ENCODE peak calls at places on chromosomes 7 and 10, in six cellular contexts. One of them, this sample, is unnamed.

GRCh38 chr10:50316695-50317648 is 65.7 kb upstream of the ASAH2 start:
- DNase-seq in tibial nerve: no peak
- DNase-seq in uterus: no peak
- DNase-seq in lower lobe of right lung: no peak
- DNase-seq in brain microvascular endothelial cell: no peak
- DNase-seq in body of pancreas: no peak
- DNase-seq in this sample: no peak

GRCh38 chr7:37645276-37646040 is 38.1 kb upstream of the GPR141 start:
- DNase-seq in tibial nerve: no peak
- DNase-seq in uterus: no peak
- DNase-seq in lower lobe of right lung: no peak
- DNase-seq in brain microvascular endothelial cell: no peak
- DNase-seq in body of pancreas: no peak
- DNase-seq in this sample: no peak

GRCh38 chr7:123824754-123825067 is 20.3 kb upstream of the HYAL4 start:
- DNase-seq in tibial nerve: no peak
- DNase-seq in uterus: no peak
- DNase-seq in lower lobe of right lung: no peak
- DNase-seq in brain microvascular endothelial cell: no peak
- DNase-seq in body of pancreas: peak
- DNase-seq in this sample: no peak

GRCh38 chr10:43026039-43026973 is 50.6 kb upstream of the RET start:
- DNase-seq in tibial nerve: no peak
- DNase-seq in uterus: no peak
- DNase-seq in lower lobe of right lung: no peak
- DNase-seq in brain microvascular endothelial cell: no peak
- DNase-seq in body of pancreas: no peak
- DNase-seq in this sample: no peak

GRCh38 chr7:44368455-44368854 is 43.1 kb upstream of the CAMK2B start:
- DNase-seq in tibial nerve: no peak
- DNase-seq in uterus: no peak
- DNase-seq in lower lobe of right lung: no peak
- DNase-seq in brain microvascular endothelial cell: no peak
- DNase-seq in body of pancreas: no peak
- DNase-seq in this sample: no peak

GRCh38 chr10:129035052-129035805 is 431.8 kb upstream of the MGMT start:
- DNase-seq in tibial nerve: no peak
- DNase-seq in uterus: no peak
- DNase-seq in lower lobe of right lung: no peak
- DNase-seq in brain microvascular endothelial cell: no peak
- DNase-seq in body of pancreas: no peak
- DNase-seq in this sample: peak

GRCh38 chr7:37112210-37112609 is 336.5 kb downstream of the ELMO1 start:
- DNase-seq in tibial nerve: no peak
- DNase-seq in uterus: no peak
- DNase-seq in lower lobe of right lung: no peak
- DNase-seq in brain microvascular endothelial cell: no peak
- DNase-seq in body of pancreas: no peak
- DNase-seq in this sample: no peak

GRCh38 chr7:86991844-86992243 is 67.6 kb downstream of the ELAPOR2 start:
- DNase-seq in tibial nerve: no peak
- DNase-seq in uterus: no peak
- DNase-seq in lower lobe of right lung: no peak
- DNase-seq in brain microvascular endothelial cell: no peak
- DNase-seq in body of pancreas: no peak
- DNase-seq in this sample: peak

GRCh38 chr7:1944619-1945210 is 274.6 kb downstream of the ELFN1 start:
- DNase-seq in tibial nerve: no peak
- DNase-seq in uterus: no peak
- DNase-seq in lower lobe of right lung: peak
- DNase-seq in brain microvascular endothelial cell: no peak
- DNase-seq in body of pancreas: no peak
- DNase-seq in this sample: no peak

GRCh38 chr10:62724465-62724864 is 80.1 kb upstream of the ADO start:
- DNase-seq in tibial nerve: no peak
- DNase-seq in uterus: no peak
- DNase-seq in lower lobe of right lung: no peak
- DNase-seq in brain microvascular endothelial cell: no peak
- DNase-seq in body of pancreas: no peak
- DNase-seq in this sample: no peak

DNA sequence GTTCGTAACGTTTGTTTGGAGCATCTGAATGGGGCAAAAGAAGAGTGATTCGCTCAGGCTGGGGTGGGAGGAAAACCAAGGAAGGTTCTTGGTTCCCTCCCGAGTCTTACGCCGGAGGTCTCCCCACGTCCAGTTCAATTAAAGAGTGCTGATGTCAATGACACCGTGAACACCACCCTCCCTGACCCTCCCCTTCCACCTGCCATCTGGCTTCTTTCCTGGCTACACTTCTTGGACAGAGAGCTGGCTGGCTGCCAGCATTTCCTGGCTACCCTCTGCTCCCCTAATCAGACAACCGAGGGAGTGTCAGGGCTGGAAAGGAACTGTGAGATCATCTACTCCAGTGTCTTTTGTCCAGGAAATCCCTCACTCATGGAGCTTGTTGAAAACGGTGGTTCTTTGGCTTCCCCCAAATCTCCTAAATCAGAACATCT is 24.1 kb upstream of the FFAR4 start:
- DNase-seq in tibial nerve: no peak
- DNase-seq in uterus: no peak
- DNase-seq in lower lobe of right lung: no peak
- DNase-seq in brain microvascular endothelial cell: no peak
- DNase-seq in body of pancreas: peak
- DNase-seq in this sample: peak
- TF ChIP-seq CTCF in tibial nerve: no peak
- TF ChIP-seq CTCF in uterus: no peak
- TF ChIP-seq CTCF in lower lobe of right lung: no peak
- TF ChIP-seq CTCF in brain microvascular endothelial cell: no peak
- TF ChIP-seq CTCF in body of pancreas: no peak
- TF ChIP-seq CTCF in this sample: no peak

GRCh38 chr7:106042196-106042611 is 69.9 kb downstream of the SYPL1 start:
- DNase-seq in tibial nerve: no peak
- DNase-seq in uterus: no peak
- DNase-seq in lower lobe of right lung: no peak
- DNase-seq in brain microvascular endothelial cell: no peak
- DNase-seq in body of pancreas: no peak
- DNase-seq in this sample: no peak
- H3K4me3 ChIP-seq in tibial nerve: no peak
- H3K4me3 ChIP-seq in uterus: no peak
- H3K4me3 ChIP-seq in lower lobe of right lung: no peak
- H3K4me3 ChIP-seq in brain microvascular endothelial cell: no peak
- H3K4me3 ChIP-seq in body of pancreas: no peak
- H3K4me3 ChIP-seq in this sample: no peak

DNA sequence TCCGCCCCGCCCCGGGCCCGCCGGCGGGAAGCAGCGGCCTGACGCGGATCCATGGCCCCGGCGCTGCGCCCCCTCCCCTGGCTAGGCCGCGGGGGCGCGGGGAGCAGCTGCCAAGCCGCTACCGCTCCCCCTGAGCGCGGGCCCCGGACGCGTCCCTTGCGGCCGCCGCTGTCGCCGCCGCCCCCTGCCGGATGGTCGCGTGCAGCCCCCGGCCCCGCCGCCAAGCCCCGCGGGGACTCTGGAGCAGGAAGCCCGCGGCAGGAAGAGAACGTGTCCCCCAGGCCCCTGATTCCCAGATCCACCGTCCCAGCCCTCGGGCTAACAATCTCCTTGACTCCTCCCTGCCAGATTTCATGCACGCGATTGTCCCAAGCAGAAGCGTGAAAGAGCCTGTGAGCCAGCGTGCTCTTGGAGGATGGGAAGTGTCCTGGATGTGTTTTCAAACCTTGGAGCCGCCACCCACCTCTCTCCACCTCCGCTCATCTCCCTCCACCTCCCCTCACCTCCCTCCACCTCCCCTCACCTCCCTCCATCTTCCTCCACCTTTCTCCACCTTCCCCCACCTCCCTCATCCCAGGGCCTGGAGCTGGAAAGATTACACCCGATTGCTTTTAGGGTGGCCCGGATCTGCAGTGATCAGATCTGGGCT is 419 bp upstream of the PRTFDC1 start:
- DNase-seq in tibial nerve: no peak
- DNase-seq in uterus: peak
- DNase-seq in lower lobe of right lung: peak
- DNase-seq in brain microvascular endothelial cell: peak
- DNase-seq in body of pancreas: peak
- DNase-seq in this sample: peak
- TF ChIP-seq CTCF in tibial nerve: peak
- TF ChIP-seq CTCF in uterus: peak
- TF ChIP-seq CTCF in lower lobe of right lung: peak
- TF ChIP-seq CTCF in brain microvascular endothelial cell: no peak
- TF ChIP-seq CTCF in body of pancreas: peak
- TF ChIP-seq CTCF in this sample: no peak

GRCh38 chr7:117269417-117269816 is 53.4 kb downstream of the WNT2 start:
- DNase-seq in tibial nerve: no peak
- DNase-seq in uterus: no peak
- DNase-seq in lower lobe of right lung: no peak
- DNase-seq in brain microvascular endothelial cell: peak
- DNase-seq in body of pancreas: no peak
- DNase-seq in this sample: peak
- H3K4me3 ChIP-seq in tibial nerve: no peak
- H3K4me3 ChIP-seq in uterus: no peak
- H3K4me3 ChIP-seq in lower lobe of right lung: no peak
- H3K4me3 ChIP-seq in brain microvascular endothelial cell: no peak
- H3K4me3 ChIP-seq in body of pancreas: no peak
- H3K4me3 ChIP-seq in this sample: no peak

GRCh38 chr10:55668326-55668922 is 692.6 kb downstream of the ZWINT start:
- DNase-seq in tibial nerve: no peak
- DNase-seq in uterus: no peak
- DNase-seq in lower lobe of right lung: no peak
- DNase-seq in brain microvascular endothelial cell: no peak
- DNase-seq in body of pancreas: no peak
- DNase-seq in this sample: no peak
- TF ChIP-seq CTCF in tibial nerve: no peak
- TF ChIP-seq CTCF in uterus: no peak
- TF ChIP-seq CTCF in lower lobe of right lung: no peak
- TF ChIP-seq CTCF in brain microvascular endothelial cell: peak
- TF ChIP-seq CTCF in body of pancreas: no peak
- TF ChIP-seq CTCF in this sample: no peak

DNA sequence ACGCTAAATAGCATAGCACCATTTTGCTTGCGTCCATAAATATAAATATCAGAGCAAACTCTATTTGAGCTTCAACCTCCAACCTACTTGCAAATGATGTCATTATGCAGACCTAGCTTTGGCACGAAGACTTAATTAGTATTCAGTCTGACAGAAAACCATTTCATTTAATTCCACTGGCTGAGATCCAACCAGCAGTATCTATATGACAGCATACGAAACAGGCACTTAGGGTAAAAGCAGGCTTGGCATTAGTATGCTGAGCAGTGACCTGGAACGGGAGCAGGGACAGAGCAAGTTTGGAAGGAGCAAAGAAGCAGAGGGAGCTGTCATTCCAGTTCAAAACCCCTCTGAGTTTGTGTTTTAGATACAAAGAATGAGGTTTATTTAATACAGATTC is 312.5 kb upstream of the CHRM2 start:
- DNase-seq in tibial nerve: no peak
- DNase-seq in uterus: no peak
- DNase-seq in lower lobe of right lung: no peak
- DNase-seq in brain microvascular endothelial cell: no peak
- DNase-seq in body of pancreas: no peak
- DNase-seq in this sample: no peak
- H3K4me3 ChIP-seq in tibial nerve: no peak
- H3K4me3 ChIP-seq in uterus: no peak
- H3K4me3 ChIP-seq in lower lobe of right lung: no peak
- H3K4me3 ChIP-seq in brain microvascular endothelial cell: no peak
- H3K4me3 ChIP-seq in body of pancreas: no peak
- H3K4me3 ChIP-seq in this sample: no peak

GRCh38 chr10:86970887-86971145 is 2.5 kb downstream of the ADIRF start:
- DNase-seq in tibial nerve: no peak
- DNase-seq in uterus: no peak
- DNase-seq in lower lobe of right lung: no peak
- DNase-seq in brain microvascular endothelial cell: no peak
- DNase-seq in body of pancreas: no peak
- DNase-seq in this sample: no peak

GRCh38 chr10:86972613-86973380 is 4.5 kb downstream of the ADIRF start:
- DNase-seq in tibial nerve: no peak
- DNase-seq in uterus: no peak
- DNase-seq in lower lobe of right lung: no peak
- DNase-seq in brain microvascular endothelial cell: no peak
- DNase-seq in body of pancreas: no peak
- DNase-seq in this sample: no peak

GRCh38 chr10:86969421-86970041 is 1.2 kb downstream of the ADIRF start:
- DNase-seq in tibial nerve: no peak
- DNase-seq in uterus: peak
- DNase-seq in lower lobe of right lung: no peak
- DNase-seq in brain microvascular endothelial cell: no peak
- DNase-seq in body of pancreas: no peak
- DNase-seq in this sample: peak

GRCh38 chr10:86970152-86970886 is 2.0 kb downstream of the ADIRF start:
- DNase-seq in tibial nerve: peak
- DNase-seq in uterus: peak
- DNase-seq in lower lobe of right lung: peak
- DNase-seq in brain microvascular endothelial cell: no peak
- DNase-seq in body of pancreas: peak
- DNase-seq in this sample: peak

DNA sequence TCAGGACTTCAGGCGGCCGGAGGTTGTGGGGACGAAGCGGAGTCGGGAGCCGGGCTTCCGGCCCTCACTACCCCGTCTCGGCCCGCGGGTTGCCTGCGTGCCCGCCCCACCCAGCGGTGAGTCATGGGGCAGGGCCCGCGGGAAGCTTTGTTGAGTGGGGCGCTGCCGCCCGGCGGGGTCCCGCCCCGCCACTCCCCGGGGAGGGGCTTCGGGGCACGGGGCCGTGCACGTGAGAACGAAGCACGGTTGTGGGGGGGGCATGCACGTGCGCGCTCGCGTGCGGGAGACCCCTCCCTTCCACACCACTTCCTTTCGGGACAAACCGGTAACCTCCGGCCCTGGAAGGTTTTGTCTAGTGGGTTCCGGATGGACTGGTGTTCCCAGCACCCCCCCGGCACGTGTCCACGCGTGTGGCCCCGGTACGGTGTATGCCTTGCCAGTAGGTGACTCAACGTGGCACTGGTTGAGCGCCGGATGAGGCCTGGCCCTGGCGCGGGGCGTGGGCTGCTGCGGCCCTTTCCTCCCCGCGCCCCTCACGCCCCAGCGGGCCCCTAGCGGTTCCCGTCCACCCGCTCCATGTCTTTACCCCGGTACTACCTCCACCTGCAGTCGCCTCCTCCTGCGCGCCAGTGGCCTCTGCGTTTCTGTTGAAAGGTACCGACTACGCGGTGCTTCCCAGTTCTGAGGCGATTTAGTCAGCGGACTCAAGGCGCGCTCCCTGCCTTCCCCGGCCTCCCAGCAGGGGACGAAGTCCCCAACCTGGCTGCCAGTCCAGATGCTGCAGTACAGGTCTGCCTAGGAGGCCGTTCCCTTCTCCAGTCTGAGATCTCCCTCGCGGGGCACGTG is 3.1 kb downstream of the ADIRF start:
- DNase-seq in tibial nerve: peak
- DNase-seq in uterus: peak
- DNase-seq in lower lobe of right lung: peak
- DNase-seq in brain microvascular endothelial cell: peak
- DNase-seq in body of pancreas: peak
- DNase-seq in this sample: peak
- TF ChIP-seq CTCF in tibial nerve: peak
- TF ChIP-seq CTCF in uterus: peak
- TF ChIP-seq CTCF in lower lobe of right lung: peak
- TF ChIP-seq CTCF in brain microvascular endothelial cell: peak
- TF ChIP-seq CTCF in body of pancreas: no peak
- TF ChIP-seq CTCF in this sample: no peak

DNA sequence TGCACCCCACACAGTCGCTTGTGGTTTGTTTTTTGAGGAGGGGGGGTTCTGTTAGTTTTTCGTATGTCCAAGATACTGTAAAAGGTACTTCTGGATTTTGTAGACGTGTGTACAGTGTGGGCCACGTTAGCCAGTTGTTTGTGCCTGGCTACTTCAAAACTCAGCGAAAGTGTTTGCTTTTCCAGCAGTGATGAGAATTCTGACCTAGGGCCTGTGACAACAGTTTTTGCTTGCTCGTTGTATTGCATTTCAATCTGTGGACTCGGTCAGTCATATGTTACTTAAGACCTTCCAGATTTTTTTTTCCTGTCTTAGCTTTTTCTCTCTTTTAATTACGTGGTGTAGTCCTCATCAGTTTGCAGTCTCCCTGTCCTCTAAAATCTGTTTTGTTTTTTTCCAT is 338.9 kb upstream of the GALNT17 start:
- DNase-seq in tibial nerve: no peak
- DNase-seq in uterus: no peak
- DNase-seq in lower lobe of right lung: no peak
- DNase-seq in brain microvascular endothelial cell: no peak
- DNase-seq in body of pancreas: no peak
- DNase-seq in this sample: no peak
- H3K4me3 ChIP-seq in tibial nerve: no peak
- H3K4me3 ChIP-seq in uterus: no peak
- H3K4me3 ChIP-seq in lower lobe of right lung: no peak
- H3K4me3 ChIP-seq in brain microvascular endothelial cell: no peak
- H3K4me3 ChIP-seq in body of pancreas: no peak
- H3K4me3 ChIP-seq in this sample: no peak